ENCODE peak calls at places on chromosomes 2 and 18, in five cellular contexts. T is body of pancreas, D is tibial artery, Q is left lung, V is esophagus squamous epithelium. S is an unnamed sample.

GRCh38 chr2:100182494-100183355 is 40.3 kb upstream of the AFF3 start:
- DNase-seq in T (peak; percentile 24), D (no peak), V (no peak), Q (no peak), S (no peak)

GRCh38 chr18:62281684-62282083 is 43.4 kb upstream of the TNFRSF11A start:
- DNase-seq in T (no peak), V (no peak), D (no peak), Q (no peak), S (no peak)

GRCh38 chr2:886072-887022 is 64.3 kb upstream of the SNTG2 start:
- DNase-seq in V (no peak), Q (no peak), T (no peak), D (no peak), S (no peak)

GRCh38 chr2:96539215-96539920 is 2.8 kb downstream of the ARID5A start:
- DNase-seq in D (no peak), Q (peak; percentile 58), T (no peak), V (no peak), S (no peak)

GRCh38 chr2:33496150-33496549 is 19.7 kb downstream of the RASGRP3 start:
- DNase-seq in Q (no peak), T (no peak), D (no peak), V (no peak), S (no peak)

GRCh38 chr2:110858135-110858737 is 125.9 kb downstream of the ACOXL start:
- DNase-seq in V (no peak), Q (no peak), D (no peak), T (no peak), S (peak; percentile 79)

GRCh38 chr2:236776695-236777251 is 207.1 kb downstream of the ACKR3 start:
- DNase-seq in V (no peak), D (peak; percentile 62), Q (no peak), T (no peak), S (no peak)

GRCh38 chr2:140880573-140880972 is 1250.2 kb downstream of the LRP1B start:
- DNase-seq in V (no peak), D (no peak), T (no peak), Q (no peak), S (no peak)

GRCh38 chr18:74299746-74300145 is 8.0 kb upstream of the CYB5A start:
- DNase-seq in Q (no peak), T (no peak), D (no peak), V (no peak), S (no peak)

GRCh38 chr18:79487198-79488165 is 91.8 kb downstream of the NFATC1 start:
- DNase-seq in Q (peak; percentile 78), V (no peak), D (no peak), T (no peak), S (no peak)

GRCh38 chr2:119008108-119008507 is 66.1 kb downstream of the MARCO start:
- DNase-seq in T (no peak), V (no peak), Q (no peak), D (no peak), S (no peak)

GRCh38 chr2:110662560-110662959 is 15.3 kb downstream of the BUB1 start:
- DNase-seq in D (no peak), T (no peak), V (no peak), Q (no peak), S (no peak)

GRCh38 chr2:120436885-120437603 is 91.1 kb downstream of the INHBB start:
- DNase-seq in Q (no peak), T (peak; percentile 53), D (no peak), V (no peak), S (no peak)

GRCh38 chr2:196926562-196927317 is at the start of gene PGAP1:
- DNase-seq in Q (peak; percentile 97), D (peak; percentile 83), V (peak; percentile 29), T (peak; percentile 92), S (peak; percentile 82)

GRCh38 chr2:158317642-158318041 is 138.9 kb downstream of the CCDC148 start:
- DNase-seq in T (no peak), V (no peak), D (no peak), Q (no peak), S (no peak)

GRCh38 chr2:1011018-1011405 is 60.4 kb downstream of the SNTG2 start:
- DNase-seq in Q (no peak), V (no peak), D (no peak), T (no peak), S (no peak)

GRCh38 chr2:17461087-17461475 is 57.2 kb downstream of the RAD51AP2 start:
- DNase-seq in V (no peak), T (no peak), Q (no peak), D (no peak), S (no peak)

GRCh38 chr2:130355578-130356431 is at the start of gene PTPN18:
- DNase-seq in Q (peak; percentile 99), D (peak; percentile 88), V (peak; percentile 40), T (peak; percentile 91), S (peak; percentile 59)

GRCh38 chr18:49321800-49322461 is 138.5 kb downstream of the DYM start:
- DNase-seq in V (no peak), D (no peak), T (no peak), Q (no peak), S (no peak)

DNA sequence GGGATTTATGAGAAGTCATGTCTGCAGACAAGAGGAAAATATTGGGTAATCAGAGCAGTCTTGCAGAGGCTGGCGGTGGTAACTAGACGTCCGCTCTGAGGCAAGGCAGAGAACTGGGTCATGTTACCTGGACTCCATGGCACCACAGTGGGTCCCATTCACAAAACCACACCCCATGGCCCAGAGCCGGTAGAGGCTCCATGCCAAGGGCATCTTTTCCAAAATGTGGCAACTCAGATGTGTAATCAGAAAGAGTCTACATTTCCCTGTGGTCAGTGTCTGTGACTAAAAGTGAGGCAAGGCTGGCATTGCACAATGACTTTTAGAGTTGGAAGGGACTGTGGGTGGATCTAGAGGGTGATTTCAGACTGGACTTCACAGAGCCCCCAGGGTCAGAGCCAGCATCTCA is 113.1 kb downstream of the MREG start:
- DNase-seq in D (peak; percentile 53), Q (no peak), V (no peak), T (no peak), S (no peak)
- H3K4me1 ChIP-seq in D (no peaks in the 10 kb centered on the region), Q (peaks cover 27% of the 10 kb centered on the region), V (no peaks in the 10 kb centered on the region), T (no peaks in the 10 kb centered on the region), S (no peaks in the 10 kb centered on the region)

GRCh38 chr2:240685771-240686371 is 3.2 kb upstream of the AQP12B start:
- DNase-seq in D (no peak), Q (peak; percentile 35), T (peak; percentile 82), V (no peak), S (no peak)
- H3K27ac ChIP-seq in D (no peak overlapping the region), Q (no peak overlapping the region), T (peak overlapping the region; percentile 81), V (no peak overlapping the region), S (no peak overlapping the region)

GRCh38 chr18:55470826-55471225 is 117.2 kb downstream of the TCF4 start:
- DNase-seq in Q (no peak), V (no peak), D (no peak), T (no peak), S (no peak)

GRCh38 chr18:55464581-55464980 is 123.4 kb downstream of the TCF4 start:
- DNase-seq in Q (no peak), T (no peak), D (no peak), V (no peak), S (no peak)

GRCh38 chr18:55462652-55463051 is 125.3 kb downstream of the TCF4 start:
- DNase-seq in V (no peak), T (no peak), D (no peak), Q (no peak), S (no peak)

GRCh38 chr18:55465313-55465712 is 122.7 kb downstream of the TCF4 start:
- DNase-seq in D (no peak), V (no peak), T (no peak), Q (no peak), S (no peak)

GRCh38 chr18:55466789-55467188 is 121.2 kb downstream of the TCF4 start:
- DNase-seq in D (no peak), Q (no peak), V (no peak), T (no peak), S (no peak)
- H3K4me1 ChIP-seq in D (no peaks in the 10 kb centered on the region), Q (peaks cover 15% of the 10 kb centered on the region), V (no peaks in the 10 kb centered on the region), T (no peaks in the 10 kb centered on the region), S (no peaks in the 10 kb centered on the region)

DNA sequence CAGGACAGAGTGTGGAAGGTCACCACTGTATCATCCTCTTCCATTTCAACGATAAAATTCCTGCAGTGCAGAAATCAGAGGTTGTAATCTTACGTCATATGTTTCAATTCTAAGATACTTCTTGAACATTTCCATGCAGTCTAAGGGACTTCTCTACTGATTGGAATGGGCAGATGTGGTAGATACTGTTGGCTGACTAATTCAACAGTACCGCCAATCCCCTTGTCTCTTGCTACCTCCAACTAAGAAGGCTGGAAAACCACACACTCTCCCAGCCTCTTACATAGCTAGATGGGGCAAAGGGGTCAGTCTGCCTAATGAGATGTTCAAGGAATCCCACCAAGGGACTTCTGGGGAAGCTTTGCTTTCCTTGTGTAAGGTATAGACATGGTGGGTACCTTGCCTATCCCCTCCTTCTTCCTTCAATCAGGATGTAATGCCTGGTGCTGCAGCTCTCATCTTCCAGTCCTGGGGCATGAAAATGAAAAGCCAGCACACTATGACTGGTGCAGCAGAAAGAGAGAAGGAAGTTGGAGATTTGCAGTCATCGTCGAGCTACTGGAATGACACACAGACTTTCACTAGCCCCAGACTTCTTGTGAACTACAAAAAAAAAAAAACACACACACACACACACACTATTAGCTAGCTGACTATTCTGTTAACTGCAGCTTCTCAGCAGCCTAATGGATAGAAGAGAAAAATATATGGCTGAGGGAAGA is 84.1 kb downstream of the ALPK2 start:
- DNase-seq in Q (no peak), T (no peak), V (no peak), D (no peak), S (no peak)
- H3K27ac ChIP-seq in Q (no peak overlapping the region), T (no peak overlapping the region), V (no peak overlapping the region), D (no peak overlapping the region), S (no peak overlapping the region)

GRCh38 chr2:218022131-218022850 is 19.5 kb upstream of the TNS1 start:
- DNase-seq in D (peak; percentile 19), V (no peak), T (peak; percentile 5), Q (no peak), S (no peak)
- H3K4me1 ChIP-seq in D (peaks cover 2% of the 10 kb centered on the region), V (peaks cover 64% of the 10 kb centered on the region), T (peaks cover 33% of the 10 kb centered on the region), Q (peaks cover 11% of the 10 kb centered on the region), S (no peaks in the 10 kb centered on the region)